ENCODE peak calls at places on chromosomes 13 and 19, in ten cellular contexts. F, T, P, L, Y, W, A, C, K and U are unnamed samples.

GRCh38 chr19:917323-918151 is at the start of gene KISS1R:
- DNase-seq in W (no peak), C (no peak), A (no peak), P (no peak), T (no peak), Y (peak; percentile 46), L (peak; percentile 74), F (no peak), K (peak; percentile 94), U (no peak)

GRCh38 chr13:32164622-32165268 is 133.2 kb downstream of the FRY start:
- DNase-seq in L (peak; percentile 68), T (no peak), Y (no peak), A (no peak), P (peak; percentile 20), F (peak; percentile 68), W (no peak), K (peak; percentile 12), C (peak; percentile 77), U (peak; percentile 96)

GRCh38 chr19:51830263-51830662 is 35.3 kb downstream of the FPR3 start:
- DNase-seq in P (no peak), L (no peak), C (peak; percentile 54), T (peak; percentile 29), W (no peak), A (no peak), F (no peak), Y (no peak), K (no peak), U (no peak)

GRCh38 chr13:96984061-96984508 is 10.2 kb downstream of the OXGR1 start:
- DNase-seq in T (peak; percentile 64), W (peak; percentile 4), L (no peak), P (no peak), Y (no peak), F (no peak), C (no peak), K (no peak), A (no peak), U (no peak)

GRCh38 chr19:13622727-13623126 is 116.4 kb upstream of the CACNA1A start:
- DNase-seq in P (no peak), W (no peak), C (no peak), T (no peak), F (no peak), A (no peak), K (no peak), L (no peak), Y (no peak), U (no peak)

GRCh38 chr13:111664696-111665095 is 344.3 kb downstream of the TEX29 start:
- DNase-seq in K (no peak), Y (no peak), C (no peak), F (no peak), L (no peak), T (no peak), W (no peak), P (no peak), A (no peak), U (no peak)

GRCh38 chr13:112703935-112704633 is 14.2 kb downstream of the ATP11A start:
- DNase-seq in L (no peak), C (peak; percentile 79), K (no peak), P (no peak), Y (no peak), T (no peak), A (no peak), F (no peak), W (no peak), U (no peak)

GRCh38 chr19:2225415-2226050 is 10.6 kb downstream of the PLEKHJ1 start:
- DNase-seq in Y (no peak), W (no peak), F (no peak), T (no peak), A (no peak), L (no peak), P (no peak), C (no peak), K (no peak), U (no peak)

GRCh38 chr19:988510-988909 is 4.4 kb downstream of the WDR18 start:
- DNase-seq in A (no peak), K (no peak), T (no peak), C (no peak), L (no peak), Y (no peak), F (no peak), W (no peak), P (no peak), U (no peak)

GRCh38 chr13:36067619-36068456 is 63.3 kb downstream of the DCLK1 start:
- DNase-seq in K (no peak), W (no peak), P (no peak), L (no peak), T (no peak), A (no peak), Y (no peak), C (no peak), F (no peak), U (no peak)

GRCh38 chr19:50518091-50519005 is 4.6 kb upstream of the ASPDH start:
- DNase-seq in K (no peak), C (no peak), P (no peak), F (no peak), L (no peak), A (no peak), T (no peak), Y (no peak), W (no peak), U (no peak)

GRCh38 chr13:97122381-97122996 is 99.6 kb upstream of the MBNL2 start:
- DNase-seq in Y (no peak), F (peak; percentile 80), L (no peak), P (no peak), C (peak; percentile 85), K (no peak), T (peak; percentile 94), A (no peak), W (no peak), U (peak; percentile 51)

GRCh38 chr19:17103177-17103576 is 27.6 kb downstream of the MYO9B start:
- DNase-seq in K (peak; percentile 55), T (peak; percentile 26), Y (no peak), W (no peak), F (no peak), L (peak; percentile 27), C (peak; percentile 60), P (no peak), A (no peak), U (peak; percentile 33)

GRCh38 chr13:101773062-101773461 is 320.6 kb downstream of the ITGBL1 start:
- DNase-seq in P (no peak), K (no peak), T (no peak), C (peak; percentile 84), L (no peak), W (no peak), A (no peak), F (no peak), Y (no peak), U (peak; percentile 3)

GRCh38 chr13:107373551-107373950 is 805.6 kb upstream of the ARGLU1 start:
- DNase-seq in K (no peak), T (peak; percentile 0), L (peak; percentile 44), F (peak; percentile 83), Y (no peak), C (peak; percentile 87), W (no peak), P (peak; percentile 65), A (no peak), U (no peak)

GRCh38 chr19:41699968-41700323 is 8.5 kb upstream of the CEACAM5 start:
- DNase-seq in F (no peak), T (no peak), L (no peak), K (no peak), A (no peak), P (no peak), C (no peak), W (no peak), Y (no peak), U (no peak)